ENCODE peak calls at places on chromosomes 6 and 20, in six cellular contexts. J, B, R, S, X and Z are unnamed samples.

GRCh38 chr6:105174512-105174911 is 5.3 kb downstream of the POPDC3 start:
- DNase-seq in B (peak; percentile 17), S (no peak), J (no peak), X (no peak), R (peak; percentile 53), Z (no peak)

GRCh38 chr20:36461600-36462439 is 79.5 kb upstream of the MYL9 start:
- DNase-seq in X (peak; percentile 44), R (no peak), B (peak; percentile 73), S (no peak), J (peak; percentile 75), Z (peak; percentile 53)

GRCh38 chr6:150391414-150391813 is 22.6 kb downstream of the IYD start:
- DNase-seq in X (no peak), J (no peak), R (no peak), B (no peak), S (no peak), Z (no peak)

GRCh38 chr6:16758163-16758975 is 2.9 kb downstream of the ATXN1 start:
- DNase-seq in R (no peak), B (peak; percentile 35), S (no peak), J (no peak), X (no peak), Z (no peak)

GRCh38 chr20:35771367-35771688 is 487 bp upstream of the PHF20 start:
- DNase-seq in J (no peak), X (no peak), B (no peak), S (no peak), R (no peak), Z (no peak)

GRCh38 chr6:43627008-43627825 is 1.8 kb downstream of the GTPBP2 start:
- DNase-seq in R (peak; percentile 96), B (peak; percentile 99), J (peak; percentile 86), S (peak; percentile 82), X (peak; percentile 88), Z (peak; percentile 28)

GRCh38 chr20:57895161-57895855 is 185.5 kb upstream of the PMEPA1 start:
- DNase-seq in R (no peak), X (no peak), J (no peak), S (no peak), B (no peak), Z (no peak)

GRCh38 chr6:106631356-106631755 is 2.0 kb downstream of the QRSL1 start:
- DNase-seq in R (no peak), B (peak; percentile 52), J (no peak), S (no peak), X (no peak), Z (no peak)

GRCh38 chr6:116695398-116695797 is 14.4 kb downstream of the KPNA5 start:
- DNase-seq in S (no peak), X (no peak), B (no peak), J (no peak), R (no peak), Z (no peak)

GRCh38 chr20:32578840-32579239 is 6.3 kb downstream of the NOL4L start:
- DNase-seq in S (no peak), J (no peak), X (no peak), B (no peak), R (no peak), Z (no peak)

GRCh38 chr20:17768267-17768666 is 68.5 kb downstream of the BANF2 start:
- DNase-seq in B (no peak), X (no peak), R (no peak), J (no peak), S (no peak), Z (no peak)

GRCh38 chr20:48523191-48523757 is 304.5 kb downstream of the PREX1 start:
- DNase-seq in S (peak; percentile 59), X (peak; percentile 74), B (peak; percentile 66), R (peak; percentile 19), J (no peak), Z (no peak)

GRCh38 chr6:63317641-63318040 is 2.1 kb downstream of the LGSN start:
- DNase-seq in B (no peak), S (no peak), J (no peak), X (no peak), R (no peak), Z (no peak)

GRCh38 chr6:140602843-140603242 is 1228.4 kb upstream of the CITED2 start:
- DNase-seq in S (no peak), B (peak; percentile 33), J (no peak), X (no peak), R (no peak), Z (no peak)